ENCODE peak calls at places on chromosome 22, in eight cellular contexts. One of them, this sample, is unnamed.

GRCh38 chr22:32144875-32145274 is 14.2 kb downstream of the C22orf42 start:
- DNase-seq in body of pancreas: no peak
- DNase-seq in CD8-positive, alpha-beta memory T cell: no peak
- DNase-seq in esophagus squamous epithelium: no peak
- DNase-seq in fibroblast of lung: no peak
- DNase-seq in lower lobe of right lung: no peak
- DNase-seq in mammary epithelial cell: no peak
- DNase-seq in H9: no peak
- DNase-seq in this sample: peak; percentile 18

GRCh38 chr22:25051983-25052710 is 99.6 kb downstream of the KIAA1671 start:
- DNase-seq in body of pancreas: peak; percentile 88
- DNase-seq in CD8-positive, alpha-beta memory T cell: no peak
- DNase-seq in esophagus squamous epithelium: no peak
- DNase-seq in fibroblast of lung: no peak
- DNase-seq in lower lobe of right lung: no peak
- DNase-seq in mammary epithelial cell: no peak
- DNase-seq in H9: no peak
- DNase-seq in this sample: no peak

GRCh38 chr22:30655532-30655931 is 12.1 kb downstream of the DUSP18 start:
- DNase-seq in body of pancreas: no peak
- DNase-seq in CD8-positive, alpha-beta memory T cell: no peak
- DNase-seq in esophagus squamous epithelium: no peak
- DNase-seq in fibroblast of lung: no peak
- DNase-seq in lower lobe of right lung: no peak
- DNase-seq in mammary epithelial cell: no peak
- DNase-seq in H9: peak; percentile 50
- DNase-seq in this sample: no peak

GRCh38 chr22:21652010-21652546 is 10.0 kb downstream of the SDF2L1 start:
- DNase-seq in body of pancreas: peak; percentile 75
- DNase-seq in CD8-positive, alpha-beta memory T cell: peak; percentile 82
- DNase-seq in esophagus squamous epithelium: peak; percentile 25
- DNase-seq in fibroblast of lung: peak; percentile 83
- DNase-seq in lower lobe of right lung: peak; percentile 91
- DNase-seq in mammary epithelial cell: peak; percentile 85
- DNase-seq in H9: peak; percentile 92
- DNase-seq in this sample: peak; percentile 63

GRCh38 chr22:35523167-35523928 is 17.3 kb upstream of the RASD2 start:
- DNase-seq in body of pancreas: no peak
- DNase-seq in CD8-positive, alpha-beta memory T cell: no peak
- DNase-seq in esophagus squamous epithelium: no peak
- DNase-seq in fibroblast of lung: no peak
- DNase-seq in lower lobe of right lung: no peak
- DNase-seq in mammary epithelial cell: no peak
- DNase-seq in H9: no peak
- DNase-seq in this sample: no peak

GRCh38 chr22:31652129-31652528 is 9.9 kb downstream of the PISD start:
- DNase-seq in body of pancreas: no peak
- DNase-seq in CD8-positive, alpha-beta memory T cell: no peak
- DNase-seq in esophagus squamous epithelium: no peak
- DNase-seq in fibroblast of lung: no peak
- DNase-seq in lower lobe of right lung: no peak
- DNase-seq in mammary epithelial cell: no peak
- DNase-seq in H9: no peak
- DNase-seq in this sample: no peak

GRCh38 chr22:21042978-21043855 is 2.5 kb upstream of the LRRC74B start:
- DNase-seq in body of pancreas: no peak
- DNase-seq in CD8-positive, alpha-beta memory T cell: no peak
- DNase-seq in esophagus squamous epithelium: no peak
- DNase-seq in fibroblast of lung: no peak
- DNase-seq in lower lobe of right lung: peak; percentile 25
- DNase-seq in mammary epithelial cell: no peak
- DNase-seq in H9: no peak
- DNase-seq in this sample: no peak

GRCh38 chr22:49998718-49999062 is 13.9 kb downstream of the IL17REL start:
- DNase-seq in body of pancreas: no peak
- DNase-seq in CD8-positive, alpha-beta memory T cell: no peak
- DNase-seq in esophagus squamous epithelium: no peak
- DNase-seq in fibroblast of lung: no peak
- DNase-seq in lower lobe of right lung: peak; percentile 23
- DNase-seq in mammary epithelial cell: no peak
- DNase-seq in H9: no peak
- DNase-seq in this sample: no peak

DNA sequence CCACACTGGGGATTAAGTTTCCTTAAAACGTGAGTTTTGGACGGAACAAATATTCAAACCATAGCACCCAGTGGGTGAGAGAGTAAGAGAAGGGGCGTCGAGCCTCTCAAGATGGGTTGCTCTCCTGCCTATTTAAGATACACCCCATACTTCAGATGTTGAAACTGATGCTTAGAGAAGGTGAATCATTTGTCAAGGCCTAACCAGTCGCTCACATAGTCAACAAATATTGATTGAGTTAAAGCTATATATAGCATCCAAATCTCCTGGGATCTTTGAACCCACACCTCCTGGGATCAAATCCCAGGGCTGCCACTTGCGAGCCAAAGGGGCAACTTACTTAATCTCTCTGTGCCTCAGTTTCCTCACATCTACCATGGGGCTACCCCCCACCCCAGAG is 18.8 kb upstream of the PDGFB start:
- DNase-seq in body of pancreas: no peak
- DNase-seq in CD8-positive, alpha-beta memory T cell: no peak
- DNase-seq in esophagus squamous epithelium: no peak
- DNase-seq in fibroblast of lung: no peak
- DNase-seq in lower lobe of right lung: no peak
- DNase-seq in mammary epithelial cell: no peak
- DNase-seq in H9: no peak
- DNase-seq in this sample: no peak
- H3K27ac ChIP-seq in body of pancreas: no peak overlapping the region
- H3K27ac ChIP-seq in CD8-positive, alpha-beta memory T cell: no peak overlapping the region
- H3K27ac ChIP-seq in esophagus squamous epithelium: no peak overlapping the region
- H3K27ac ChIP-seq in fibroblast of lung: no peak overlapping the region
- H3K27ac ChIP-seq in lower lobe of right lung: no peak overlapping the region
- H3K27ac ChIP-seq in mammary epithelial cell: no peak overlapping the region
- H3K27ac ChIP-seq in H9: no peak overlapping the region
- H3K27ac ChIP-seq in this sample: no peak overlapping the region

DNA sequence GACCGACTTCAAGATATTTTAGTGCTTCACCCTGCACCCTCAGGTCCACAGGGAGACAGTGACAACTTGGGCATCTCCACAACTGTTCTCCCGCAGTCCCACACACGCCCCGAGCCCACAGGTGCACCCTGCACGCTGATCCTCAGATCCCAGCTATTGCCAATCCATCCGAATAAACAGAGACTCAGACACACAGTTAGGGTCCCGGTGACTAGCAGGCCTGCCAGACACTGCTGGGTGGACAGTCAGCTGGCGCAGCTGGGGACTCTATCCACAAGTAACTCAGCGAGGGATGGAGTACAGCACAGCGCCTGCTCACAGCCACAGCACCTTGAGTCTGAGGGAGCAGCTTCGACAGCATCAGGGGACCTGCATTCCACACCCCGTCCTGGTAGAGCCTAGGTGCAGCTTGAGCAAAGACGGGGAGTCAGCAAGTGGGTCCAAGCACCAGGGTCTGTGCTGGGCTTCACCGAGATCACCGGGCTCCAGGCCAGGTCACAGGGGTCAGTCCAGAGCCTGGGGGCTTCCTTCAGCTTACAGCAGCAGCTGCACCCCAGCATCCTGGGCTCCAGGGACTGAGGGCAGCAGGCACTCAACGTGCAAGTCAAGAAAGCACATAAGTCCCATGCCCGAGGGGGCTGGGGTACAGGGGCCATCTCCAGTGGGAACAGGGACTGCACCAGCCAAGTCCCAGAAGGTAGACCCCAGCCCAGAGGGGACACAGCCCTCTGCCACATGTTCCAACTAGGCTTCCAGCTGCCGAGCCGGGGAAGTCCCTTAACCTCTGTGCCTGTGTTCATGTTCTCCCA is 7.6 kb downstream of the RPL3 start:
- DNase-seq in body of pancreas: no peak
- DNase-seq in CD8-positive, alpha-beta memory T cell: no peak
- DNase-seq in esophagus squamous epithelium: no peak
- DNase-seq in fibroblast of lung: no peak
- DNase-seq in lower lobe of right lung: no peak
- DNase-seq in mammary epithelial cell: no peak
- DNase-seq in H9: peak; percentile 72
- DNase-seq in this sample: no peak
- H3K4me1 ChIP-seq in body of pancreas: peaks cover 34% of the 10 kb centered on the region
- H3K4me1 ChIP-seq in CD8-positive, alpha-beta memory T cell: peaks cover 25% of the 10 kb centered on the region
- H3K4me1 ChIP-seq in esophagus squamous epithelium: peaks cover 65% of the 10 kb centered on the region
- H3K4me1 ChIP-seq in fibroblast of lung: peaks cover 32% of the 10 kb centered on the region
- H3K4me1 ChIP-seq in lower lobe of right lung: peaks cover 62% of the 10 kb centered on the region
- H3K4me1 ChIP-seq in mammary epithelial cell: peaks cover 77% of the 10 kb centered on the region
- H3K4me1 ChIP-seq in H9: peaks cover 2% of the 10 kb centered on the region
- H3K4me1 ChIP-seq in this sample: peaks cover 16% of the 10 kb centered on the region

GRCh38 chr22:37282385-37282677 is at the start of gene CYTH4:
- DNase-seq in body of pancreas: peak; percentile 70
- DNase-seq in CD8-positive, alpha-beta memory T cell: peak; percentile 68
- DNase-seq in esophagus squamous epithelium: no peak
- DNase-seq in fibroblast of lung: no peak
- DNase-seq in lower lobe of right lung: peak; percentile 91
- DNase-seq in mammary epithelial cell: peak; percentile 37
- DNase-seq in H9: no peak
- DNase-seq in this sample: peak; percentile 53
- H3K27ac ChIP-seq in body of pancreas: no peak within 1 kb of the TSS
- H3K27ac ChIP-seq in CD8-positive, alpha-beta memory T cell: peak within 1 kb of the TSS; percentile 70
- H3K27ac ChIP-seq in esophagus squamous epithelium: peak within 1 kb of the TSS; percentile 53
- H3K27ac ChIP-seq in fibroblast of lung: no peak within 1 kb of the TSS
- H3K27ac ChIP-seq in lower lobe of right lung: peak within 1 kb of the TSS; percentile 76
- H3K27ac ChIP-seq in mammary epithelial cell: no peak within 1 kb of the TSS
- H3K27ac ChIP-seq in H9: no peak within 1 kb of the TSS
- H3K27ac ChIP-seq in this sample: no peak within 1 kb of the TSS

GRCh38 chr22:39317084-39317755 is 2.2 kb downstream of the RPL3 start:
- DNase-seq in body of pancreas: no peak
- DNase-seq in CD8-positive, alpha-beta memory T cell: no peak
- DNase-seq in esophagus squamous epithelium: no peak
- DNase-seq in fibroblast of lung: peak; percentile 14
- DNase-seq in lower lobe of right lung: peak; percentile 28
- DNase-seq in mammary epithelial cell: no peak
- DNase-seq in H9: peak; percentile 37
- DNase-seq in this sample: peak; percentile 25

GRCh38 chr22:39317756-39318506 is 1.5 kb downstream of the RPL3 start:
- DNase-seq in body of pancreas: no peak
- DNase-seq in CD8-positive, alpha-beta memory T cell: no peak
- DNase-seq in esophagus squamous epithelium: no peak
- DNase-seq in fibroblast of lung: peak; percentile 73
- DNase-seq in lower lobe of right lung: no peak
- DNase-seq in mammary epithelial cell: no peak
- DNase-seq in H9: no peak
- DNase-seq in this sample: no peak

GRCh38 chr22:39318507-39319283 is 728 bp downstream of the RPL3 start:
- DNase-seq in body of pancreas: no peak
- DNase-seq in CD8-positive, alpha-beta memory T cell: peak; percentile 22
- DNase-seq in esophagus squamous epithelium: no peak
- DNase-seq in fibroblast of lung: peak; percentile 18
- DNase-seq in lower lobe of right lung: no peak
- DNase-seq in mammary epithelial cell: no peak
- DNase-seq in H9: no peak
- DNase-seq in this sample: peak; percentile 51

GRCh38 chr22:39315389-39315788 is 4.0 kb downstream of the RPL3 start:
- DNase-seq in body of pancreas: no peak
- DNase-seq in CD8-positive, alpha-beta memory T cell: no peak
- DNase-seq in esophagus squamous epithelium: no peak
- DNase-seq in fibroblast of lung: no peak
- DNase-seq in lower lobe of right lung: no peak
- DNase-seq in mammary epithelial cell: no peak
- DNase-seq in H9: no peak
- DNase-seq in this sample: no peak

DNA sequence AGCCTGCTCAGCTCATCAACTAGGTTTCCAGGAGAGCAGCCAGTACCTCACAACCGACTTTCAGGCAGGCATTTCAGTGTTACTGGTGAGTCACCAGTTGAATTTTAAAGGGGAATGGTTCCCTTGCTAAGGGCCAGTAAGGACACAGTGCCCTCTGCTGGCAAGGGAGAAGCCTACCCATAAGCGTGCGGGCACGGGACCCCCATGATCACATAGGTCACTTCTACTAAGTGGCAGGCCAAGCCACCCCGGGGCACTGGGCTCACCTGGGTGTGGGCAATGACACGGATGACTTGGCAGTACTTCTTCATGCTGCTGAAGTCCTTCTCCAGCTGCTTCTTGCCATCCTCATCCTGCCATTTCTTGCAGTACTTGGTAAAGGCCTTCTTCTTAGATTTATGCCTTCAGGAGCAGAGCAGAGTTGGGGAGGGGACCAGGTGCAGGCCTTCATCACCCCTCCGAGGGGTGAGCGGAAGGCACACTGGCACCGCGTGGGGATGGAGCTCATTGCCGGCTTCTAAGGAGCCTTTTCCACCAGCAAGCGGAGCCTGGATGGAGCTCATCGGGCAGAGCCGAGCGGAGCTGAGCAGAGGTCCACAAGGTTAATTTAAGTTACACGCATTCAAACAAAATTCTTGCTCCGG is 2.9 kb downstream of the RPL3 start:
- DNase-seq in body of pancreas: peak; percentile 89
- DNase-seq in CD8-positive, alpha-beta memory T cell: peak; percentile 73
- DNase-seq in esophagus squamous epithelium: no peak
- DNase-seq in fibroblast of lung: peak; percentile 95
- DNase-seq in lower lobe of right lung: peak; percentile 74
- DNase-seq in mammary epithelial cell: peak; percentile 85
- DNase-seq in H9: peak; percentile 88
- DNase-seq in this sample: peak; percentile 66
- H3K4me1 ChIP-seq in body of pancreas: peaks cover 55% of the 10 kb centered on the region
- H3K4me1 ChIP-seq in CD8-positive, alpha-beta memory T cell: peaks cover 44% of the 10 kb centered on the region
- H3K4me1 ChIP-seq in esophagus squamous epithelium: peaks cover 64% of the 10 kb centered on the region
- H3K4me1 ChIP-seq in fibroblast of lung: peaks cover 18% of the 10 kb centered on the region
- H3K4me1 ChIP-seq in lower lobe of right lung: peaks cover 55% of the 10 kb centered on the region
- H3K4me1 ChIP-seq in mammary epithelial cell: peaks cover 44% of the 10 kb centered on the region
- H3K4me1 ChIP-seq in H9: no peaks in the 10 kb centered on the region
- H3K4me1 ChIP-seq in this sample: peaks cover 11% of the 10 kb centered on the region

This sample was measured in foreskin keratinocyte.